ENCODE peak calls at places on chromosomes 16 and 17, in five cellular contexts. I is A549, O is K562, X is HepG2, F is endothelial cell of umbilical vein. W is an unnamed sample.

GRCh38 chr16:61653544-61653943 is 382.7 kb downstream of the CDH8 start:
- DNase-seq in I (no peak), O (no peak), X (no peak), F (no peak), W (no peak)

GRCh38 chr17:37273419-37274051 is 102.2 kb upstream of the C17orf78 start:
- DNase-seq in I (peak), O (peak), X (no peak), F (peak), W (peak)

GRCh38 chr17:45132569-45133463 is 501 bp upstream of the PLCD3 start:
- DNase-seq in I (peak), O (peak), X (peak), F (peak), W (peak)

GRCh38 chr16:89345663-89346150 is 128.2 kb downstream of the ZNF778 start:
- DNase-seq in I (peak), O (no peak), X (peak), F (no peak), W (no peak)

GRCh38 chr17:65851965-65852736 is 290.7 kb upstream of the AXIN2 start:
- DNase-seq in I (no peak), O (no peak), X (no peak), F (no peak), W (no peak)

GRCh38 chr17:35051183-35051578 is 12.3 kb downstream of the RFFL start:
- DNase-seq in I (no peak), O (no peak), X (peak), F (peak), W (peak)

GRCh38 chr16:621526-622105 is 9.2 kb upstream of the WFIKKN1 start:
- DNase-seq in I (no peak), O (no peak), X (no peak), F (no peak), W (no peak)

GRCh38 chr17:3875317-3875716 is 17.5 kb downstream of the CAMKK1 start:
- DNase-seq in I (no peak), O (no peak), X (no peak), F (no peak), W (no peak)

GRCh38 chr17:17453088-17453487 is 23.7 kb upstream of the MED9 start:
- DNase-seq in I (no peak), O (no peak), X (no peak), F (no peak), W (no peak)

GRCh38 chr16:62149646-62150045 is 113.4 kb upstream of the CDH8 start:
- DNase-seq in I (no peak), O (no peak), X (no peak), F (no peak), W (no peak)

GRCh38 chr16:68251812-68252211 is 6.6 kb downstream of the PLA2G15 start:
- DNase-seq in I (no peak), O (no peak), X (no peak), F (no peak), W (no peak)

GRCh38 chr16:50800074-50800473 is 58.2 kb downstream of the CYLD start:
- DNase-seq in I (no peak), O (no peak), X (no peak), F (no peak), W (no peak)

GRCh38 chr17:17295141-17295540 is 8.0 kb upstream of the NT5M start:
- DNase-seq in I (no peak), O (no peak), X (no peak), F (no peak), W (no peak)

GRCh38 chr16:63890723-63891122 is 1231.1 kb downstream of the CDH11 start:
- DNase-seq in I (no peak), O (no peak), X (no peak), F (no peak), W (no peak)

GRCh38 chr16:63890072-63890471 is 1231.8 kb downstream of the CDH11 start:
- DNase-seq in I (no peak), O (no peak), X (no peak), F (peak), W (no peak)
- TF ChIP-seq MYC in I (no peak), O (no peak), X (no peak), F (no peak), W (no peak)

GRCh38 chr17:77830816-77831490 is 127.5 kb upstream of the TNRC6C start:
- DNase-seq in I (no peak), O (no peak), X (no peak), F (no peak), W (no peak)

GRCh38 chr17:77831497-77832179 is 126.9 kb upstream of the TNRC6C start:
- DNase-seq in I (no peak), O (no peak), X (no peak), F (peak), W (no peak)

GRCh38 chr17:77828749-77829539 is 129.6 kb upstream of the TNRC6C start:
- DNase-seq in I (no peak), O (no peak), X (no peak), F (no peak), W (no peak)

GRCh38 chr17:77832180-77832560 is 126.3 kb upstream of the TNRC6C start:
- DNase-seq in I (no peak), O (no peak), X (no peak), F (no peak), W (no peak)

DNA sequence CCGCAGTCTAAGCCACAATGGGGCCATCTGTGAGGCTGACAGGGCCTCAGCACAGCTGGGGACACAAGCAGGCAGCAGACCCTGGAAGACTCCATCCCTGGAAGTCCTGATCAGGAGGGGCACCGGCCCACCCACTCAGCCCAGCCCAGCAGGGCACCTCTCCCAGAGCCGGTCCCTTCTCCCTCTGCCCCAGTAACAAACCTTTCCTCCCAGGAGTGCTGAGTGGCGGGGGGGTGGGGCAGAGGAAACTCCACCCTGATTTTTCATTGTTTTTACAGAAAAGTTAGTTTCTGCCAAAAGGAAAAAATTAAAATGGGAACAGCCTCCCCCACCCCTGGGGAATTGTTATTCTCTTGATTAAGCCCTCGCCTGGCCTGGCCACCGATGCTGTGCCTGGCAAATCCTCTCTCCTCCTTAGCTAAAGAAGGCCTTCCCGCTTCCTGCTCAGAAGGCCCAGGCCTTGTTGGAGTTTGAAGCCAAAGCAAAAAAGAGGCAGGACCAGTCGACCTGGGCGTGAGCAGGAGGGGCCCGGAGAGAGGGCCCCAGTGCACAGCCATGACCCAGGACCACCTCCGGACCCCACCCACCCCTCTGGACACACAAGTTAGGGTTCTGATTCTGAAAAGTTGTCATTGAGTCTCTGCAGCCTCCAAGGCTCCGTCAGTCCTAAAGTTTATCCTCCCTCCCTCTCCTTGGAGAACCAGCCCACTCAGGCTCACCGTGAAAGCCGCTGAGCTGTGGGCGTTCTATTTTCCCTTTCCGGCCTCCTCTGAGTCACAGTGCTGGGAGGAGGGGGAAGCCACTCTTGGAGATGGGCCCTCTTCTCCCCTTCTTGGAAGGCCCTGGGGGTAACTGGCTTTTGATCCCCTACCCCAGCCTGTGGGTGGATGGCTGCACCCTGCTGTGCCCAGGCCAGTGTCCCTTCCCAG is 128.4 kb upstream of the TNRC6C start:
- DNase-seq in I (no peak), O (peak), X (no peak), F (peak), W (peak)
- TF ChIP-seq MYC in I (no peak), O (no peak), X (no peak), F (no peak), W (no peak)

GRCh38 chr17:78644259-78644658 is 67.1 kb upstream of the DNAH17 start:
- DNase-seq in I (no peak), O (no peak), X (no peak), F (no peak), W (no peak)

GRCh38 chr17:78642707-78643106 is 65.5 kb upstream of the DNAH17 start:
- DNase-seq in I (no peak), O (no peak), X (no peak), F (no peak), W (no peak)

GRCh38 chr17:78641666-78642065 is 64.5 kb upstream of the DNAH17 start:
- DNase-seq in I (no peak), O (no peak), X (no peak), F (no peak), W (no peak)

GRCh38 chr17:78644971-78645370 is 67.8 kb upstream of the DNAH17 start:
- DNase-seq in I (no peak), O (no peak), X (no peak), F (no peak), W (no peak)

GRCh38 chr17:78643326-78643725 is 66.1 kb upstream of the DNAH17 start:
- DNase-seq in I (no peak), O (no peak), X (no peak), F (no peak), W (no peak)
- TF ChIP-seq MYC in I (no peak), O (no peak), X (no peak), F (no peak), W (no peak)

DNA sequence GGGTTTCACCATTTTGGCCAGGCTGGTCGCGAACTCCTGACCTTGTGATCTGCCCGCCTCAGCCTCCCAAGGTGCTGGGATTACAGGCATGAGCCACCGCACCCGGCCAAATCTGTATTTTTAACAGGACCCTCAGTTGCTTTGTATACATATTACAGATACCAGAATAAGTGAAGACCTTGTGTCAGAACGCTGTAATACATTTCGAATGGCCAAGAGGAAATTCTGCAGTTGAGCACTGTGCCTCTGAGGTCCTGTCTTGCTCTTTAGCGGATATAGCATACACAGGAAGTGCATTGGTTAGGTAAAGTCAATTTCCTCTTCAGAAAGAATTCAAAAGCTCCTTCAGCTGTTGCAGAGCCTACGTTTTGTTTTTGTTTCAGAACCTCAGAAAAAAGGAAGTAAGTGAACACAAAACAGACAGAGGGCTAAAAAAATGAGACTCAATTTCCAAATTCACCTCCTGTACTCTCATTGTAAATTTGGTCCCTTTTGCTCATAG is 15.7 kb downstream of the CRLF3 start:
- DNase-seq in I (no peak), O (no peak), X (no peak), F (peak), W (peak)
- TF ChIP-seq MYC in I (no peak), O (no peak), X (no peak), F (no peak), W (peak)

GRCh38 chr17:8857919-8858318 is 9.6 kb downstream of the PIK3R6 start:
- DNase-seq in I (no peak), O (no peak), X (no peak), F (no peak), W (peak)
- TF ChIP-seq MYC in I (no peak), O (no peak), X (no peak), F (no peak), W (no peak)

GRCh38 chr16:85017603-85018002 is 6.3 kb upstream of the ZDHHC7 start:
- DNase-seq in I (no peak), O (no peak), X (no peak), F (no peak), W (no peak)

GRCh38 chr16:85017151-85017550 is 5.8 kb upstream of the ZDHHC7 start:
- DNase-seq in I (no peak), O (no peak), X (no peak), F (no peak), W (peak)

GRCh38 chr16:85019659-85020245 is 7.8 kb upstream of the KIAA0513 start:
- DNase-seq in I (no peak), O (no peak), X (no peak), F (no peak), W (no peak)

GRCh38 chr16:85015481-85016177 is 4.3 kb upstream of the ZDHHC7 start:
- DNase-seq in I (no peak), O (no peak), X (no peak), F (no peak), W (no peak)

GRCh38 chr16:85018529-85019236 is 7.3 kb upstream of the ZDHHC7 start:
- DNase-seq in I (no peak), O (no peak), X (no peak), F (no peak), W (no peak)
- TF ChIP-seq MYC in I (no peak), O (no peak), X (no peak), F (no peak), W (no peak)

DNA sequence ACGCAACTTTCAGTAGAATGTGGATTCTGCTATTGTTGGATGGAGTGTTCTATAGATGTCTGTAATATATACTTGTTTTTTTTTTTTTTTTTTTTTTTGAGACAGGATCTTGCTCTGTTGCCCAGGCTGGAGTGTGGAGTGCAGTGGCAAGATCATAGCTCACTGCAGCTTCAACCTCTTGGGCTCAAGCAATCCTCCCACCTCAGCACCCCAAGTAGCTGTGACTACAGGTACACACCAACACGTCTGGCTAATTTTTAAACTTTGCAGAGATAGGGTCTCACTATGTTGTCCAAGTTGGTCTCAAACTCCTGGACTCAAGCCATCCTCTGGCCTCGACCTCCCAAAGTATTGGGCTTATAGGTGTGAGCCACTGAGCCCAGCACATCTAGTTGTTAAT is 27.2 kb upstream of the CCL22 start:
- DNase-seq in I (no peak), O (no peak), X (no peak), F (no peak), W (no peak)
- TF ChIP-seq MYC in I (no peak), O (no peak), X (no peak), F (no peak), W (no peak)

DNA sequence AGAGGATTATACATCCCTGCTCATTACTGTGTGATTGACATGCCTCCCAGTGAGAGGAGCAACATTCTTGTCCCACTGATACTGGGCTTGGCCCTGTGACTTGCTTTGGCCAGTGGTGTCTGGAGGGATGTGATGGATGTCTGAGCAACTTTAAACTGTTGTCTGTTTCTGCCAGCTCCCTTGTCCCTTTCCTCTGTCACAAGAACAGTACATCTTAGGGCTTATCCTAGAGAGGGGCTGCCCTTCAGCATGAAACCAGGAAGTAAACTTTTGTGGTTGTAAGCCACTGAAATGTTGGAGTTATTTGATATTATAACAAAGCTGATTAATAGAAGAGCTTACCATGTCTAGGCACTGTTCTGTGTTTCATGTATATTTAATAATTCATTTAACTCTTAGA is 82.9 kb upstream of the GPRC5B start:
- DNase-seq in I (no peak), O (no peak), X (no peak), F (no peak), W (peak)
- TF ChIP-seq MYC in I (no peak), O (no peak), X (no peak), F (no peak), W (no peak)

GRCh38 chr17:15263206-15263579 is 1.9 kb downstream of the PMP22 start:
- DNase-seq in I (peak), O (no peak), X (no peak), F (peak), W (no peak)
- TF ChIP-seq MYC in I (peak), O (no peak), X (no peak), F (no peak), W (no peak)

GRCh38 chr16:28863929-28864886 is 565 bp downstream of the SH2B1 start:
- DNase-seq in I (no peak), O (no peak), X (no peak), F (peak), W (peak)
- TF ChIP-seq MYC in I (no peak), O (no peak), X (no peak), F (no peak), W (no peak)

W was measured in NB4.